ENCODE peak calls at places on chromosomes 13 and 19, in five cellular contexts. V, A, K, X and R are unnamed samples.

GRCh38 chr13:110422913-110423688 is 116.0 kb downstream of the COL4A2 start:
- DNase-seq in V (no peak), A (no peak), K (peak), X (no peak), R (no peak)

GRCh38 chr13:102591988-102592781 is 4.6 kb upstream of the TPP2 start:
- DNase-seq in V (peak), A (peak), K (peak), X (peak), R (peak)

GRCh38 chr19:44553478-44554171 is 24.1 kb upstream of the CEACAM20 start:
- DNase-seq in V (no peak), A (no peak), K (no peak), X (no peak), R (no peak)

GRCh38 chr13:37360556-37360955 is 238.0 kb downstream of the POSTN start:
- DNase-seq in V (peak), A (no peak), K (no peak), X (peak), R (no peak)

GRCh38 chr13:25210842-25211241 is 38.8 kb upstream of the AMER2 start:
- DNase-seq in V (no peak), A (no peak), K (no peak), X (no peak), R (no peak)

GRCh38 chr13:30395192-30396158 is 26.8 kb upstream of the UBE2L5 start:
- DNase-seq in V (peak), A (peak), K (peak), X (peak), R (peak)

GRCh38 chr19:11164879-11165406 is 9.4 kb upstream of the SPC24 start:
- DNase-seq in V (peak), A (peak), K (no peak), X (peak), R (no peak)

GRCh38 chr19:12868540-12869112 is 12.6 kb downstream of the DNASE2 start:
- DNase-seq in V (no peak), A (no peak), K (no peak), X (no peak), R (no peak)

GRCh38 chr19:12752056-12752781 is 628 bp downstream of the BEST2 start:
- DNase-seq in V (no peak), A (no peak), K (no peak), X (no peak), R (no peak)

GRCh38 chr13:37014609-37015008 is 14.0 kb downstream of the EXOSC8 start:
- DNase-seq in V (peak), A (no peak), K (no peak), X (no peak), R (no peak)

GRCh38 chr13:50200562-50200961 is 185.3 kb downstream of the KCNRG start:
- DNase-seq in V (no peak), A (no peak), K (no peak), X (no peak), R (no peak)

DNA sequence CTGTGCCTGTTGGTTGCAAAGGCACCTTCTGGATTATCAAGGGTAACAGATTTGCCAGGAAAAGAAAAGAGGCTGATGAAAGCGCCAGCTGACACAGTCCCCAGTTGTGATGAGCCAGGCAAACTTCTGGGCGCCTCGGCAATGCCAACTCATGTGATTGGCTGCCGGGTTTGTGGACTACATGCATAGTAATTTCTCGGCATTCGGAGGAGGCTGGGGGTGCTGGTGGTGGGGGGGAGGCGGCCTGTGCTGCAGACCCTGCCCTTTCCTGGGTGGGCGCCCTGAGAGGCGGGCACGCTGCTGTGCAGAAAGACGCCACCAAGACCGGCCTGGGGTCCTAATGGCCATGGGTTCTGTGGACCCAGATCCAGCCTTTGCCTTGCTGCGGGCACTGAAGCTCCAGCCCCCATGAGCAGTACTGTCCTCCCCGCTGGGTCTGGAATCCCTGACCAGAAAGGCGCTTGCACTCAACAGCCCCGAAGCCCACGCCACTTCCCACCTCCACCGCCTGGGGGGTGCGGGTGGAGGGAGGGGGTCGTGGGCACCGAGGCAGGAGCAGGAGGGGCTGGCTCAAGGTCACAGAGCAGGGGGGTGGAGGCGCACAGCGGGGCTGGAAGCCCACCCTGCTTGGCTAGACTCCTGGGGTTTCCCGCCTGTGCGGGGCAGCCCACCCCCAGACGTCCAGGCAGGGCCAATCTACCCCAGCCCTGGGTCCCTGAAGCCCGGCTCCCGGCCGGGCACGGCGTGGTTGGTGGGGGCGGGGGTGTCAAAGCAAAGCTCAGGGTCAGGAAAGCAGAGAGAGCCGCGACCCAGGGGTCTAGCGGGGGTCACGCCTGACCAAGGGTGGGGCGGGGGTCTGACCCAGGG is 1.0 kb downstream of the DIRAS1 start:
- DNase-seq in V (peak), A (no peak), K (no peak), X (no peak), R (no peak)
- TF ChIP-seq CTCF in V (no peak), A (no peak), K (no peak), X (peak), R (no peak)

GRCh38 chr19:46082728-46083050 is 41.8 kb downstream of the IGFL3 start:
- DNase-seq in V (no peak), A (no peak), K (no peak), X (peak), R (no peak)

GRCh38 chr19:46085888-46086287 is 38.6 kb downstream of the IGFL3 start:
- DNase-seq in V (no peak), A (no peak), K (no peak), X (no peak), R (no peak)

GRCh38 chr19:46077815-46078167 is 37.0 kb upstream of the IGFL4 start:
- DNase-seq in V (no peak), A (no peak), K (no peak), X (no peak), R (no peak)

GRCh38 chr19:46080561-46080960 is 39.8 kb upstream of the IGFL4 start:
- DNase-seq in V (peak), A (peak), K (no peak), X (peak), R (no peak)

DNA sequence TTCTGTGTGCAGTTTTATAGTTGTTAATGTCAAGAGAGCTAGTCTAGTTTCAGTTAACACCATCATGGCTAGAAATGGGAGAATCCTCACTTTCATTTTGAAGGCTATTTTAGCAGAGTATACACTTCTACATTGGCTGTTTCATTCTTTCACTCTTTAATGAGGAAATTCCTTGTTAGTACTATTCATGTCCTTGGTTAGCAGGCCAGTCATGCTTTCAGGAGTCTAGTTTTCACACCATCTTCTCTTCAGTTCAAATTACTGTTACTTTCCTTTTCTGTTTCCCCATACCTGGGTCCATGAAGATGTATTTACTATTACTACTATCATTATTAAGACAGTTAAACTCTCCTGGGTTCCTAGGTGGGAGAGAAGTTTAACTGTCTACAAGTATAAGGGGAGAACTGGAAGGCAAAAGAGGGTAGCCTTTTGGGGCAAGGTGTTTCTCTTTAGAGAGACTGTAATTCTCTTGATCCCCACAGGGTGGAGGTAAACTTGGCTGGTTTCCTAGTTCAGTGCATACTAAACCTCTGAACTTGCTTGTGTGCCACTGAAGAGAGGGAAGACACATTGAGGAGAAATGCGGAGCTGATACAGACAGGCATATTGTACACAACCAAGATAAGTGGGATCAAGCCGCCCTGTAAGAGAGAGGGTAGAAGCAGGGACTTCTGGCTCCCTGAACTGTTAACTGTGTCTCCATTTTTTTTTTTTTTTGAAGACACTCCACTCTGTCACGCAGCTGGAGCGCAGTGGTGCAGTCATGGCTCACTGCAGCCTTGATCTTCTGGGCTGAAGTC is 41.3 kb upstream of the IGFL4 start:
- DNase-seq in V (peak), A (peak), K (peak), X (peak), R (no peak)
- TF ChIP-seq CTCF in V (peak), A (peak), K (peak), X (peak), R (no peak)

DNA sequence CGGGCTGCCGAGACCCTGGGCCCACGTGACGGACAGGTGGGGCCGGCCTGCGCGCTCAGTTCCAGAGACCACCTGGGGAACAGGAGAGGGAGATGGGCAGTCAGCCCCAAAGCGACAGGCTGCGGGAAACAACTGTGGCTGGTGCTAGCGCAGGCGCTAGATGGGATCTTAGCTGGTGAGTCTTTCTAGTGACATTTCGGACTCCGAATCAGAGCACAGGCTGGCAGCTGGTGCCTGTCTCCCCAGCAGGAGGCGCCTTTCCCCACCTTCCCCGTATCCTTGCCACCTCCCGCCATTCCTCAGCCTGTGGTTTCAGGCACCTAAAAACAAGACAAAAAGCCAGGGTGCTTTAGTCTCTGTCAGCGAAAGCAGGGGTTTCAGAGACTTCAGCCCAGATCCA is 19.4 kb upstream of the RANBP3 start:
- DNase-seq in V (no peak), A (no peak), K (no peak), X (no peak), R (no peak)
- TF ChIP-seq CTCF in V (no peak), A (peak), K (no peak), X (peak), R (no peak)

DNA sequence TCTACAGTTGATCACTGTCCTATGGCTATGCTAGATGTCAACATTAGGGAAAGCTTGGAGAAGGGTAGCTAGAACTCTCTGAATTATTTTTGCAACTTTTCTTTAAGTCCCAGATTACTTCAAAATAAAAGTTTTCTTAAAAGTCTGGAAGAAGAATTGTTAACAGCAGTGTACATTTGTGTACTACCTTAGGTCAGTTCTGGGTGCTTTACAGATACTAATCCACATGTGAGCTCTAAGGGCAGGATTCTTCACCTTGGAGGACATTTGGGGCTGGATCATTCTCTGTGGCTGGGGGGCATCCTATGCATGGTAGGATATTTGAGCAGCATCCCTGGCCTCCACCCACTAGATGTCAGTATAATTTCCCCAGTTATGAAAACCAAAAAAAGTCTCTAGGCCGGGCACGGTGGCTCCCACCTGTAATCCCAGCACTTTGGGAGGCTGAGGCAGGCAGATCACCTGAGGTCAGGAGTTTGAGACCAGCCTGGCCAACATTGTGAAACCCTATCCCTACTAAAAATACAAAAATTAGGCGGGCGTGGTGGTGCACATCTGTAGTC is 2.8 kb downstream of the BRME1 start:
- DNase-seq in V (no peak), A (no peak), K (peak), X (no peak), R (no peak)
- TF ChIP-seq CTCF in V (peak), A (peak), K (peak), X (peak), R (no peak)

GRCh38 chr19:3253270-3253669 is 28.8 kb downstream of the CELF5 start:
- DNase-seq in V (no peak), A (no peak), K (peak), X (no peak), R (no peak)
- TF ChIP-seq CTCF in V (no peak), A (no peak), K (no peak), X (no peak), R (no peak)